ENCODE peak calls at places on chromosome 1, in seven cellular contexts. One of them, this sample, is unnamed.
A peak's percentile ranks its signal among the peaks of the same experiment; 100 is the strongest.

GRCh38 chr1:8374356-8374755 is 56.4 kb downstream of the SLC45A1 start:
- DNase-seq in mesendoderm: no peak
- DNase-seq in IMR-90: no peak
- DNase-seq in H9: no peak
- DNase-seq in H1: no peak
- DNase-seq in neuronal stem cell: no peak
- DNase-seq in mesenchymal stem cell: no peak
- DNase-seq in this sample: no peak

GRCh38 chr1:47438321-47439150 is 692 bp downstream of the FOXD2 start:
- DNase-seq in mesendoderm: no peak
- DNase-seq in IMR-90: no peak
- DNase-seq in H9: no peak
- DNase-seq in H1: no peak
- DNase-seq in neuronal stem cell: no peak
- DNase-seq in mesenchymal stem cell: no peak
- DNase-seq in this sample: no peak

GRCh38 chr1:28518000-28518744 is 12.3 kb downstream of the RCC1 start:
- DNase-seq in mesendoderm: peak; percentile 95
- DNase-seq in IMR-90: peak; percentile 81
- DNase-seq in H9: peak; percentile 92
- DNase-seq in H1: no peak
- DNase-seq in neuronal stem cell: peak; percentile 89
- DNase-seq in mesenchymal stem cell: peak; percentile 89
- DNase-seq in this sample: peak; percentile 93

GRCh38 chr1:17023103-17023502 is 11.4 kb upstream of the ATP13A2 start:
- DNase-seq in mesendoderm: no peak
- DNase-seq in IMR-90: no peak
- DNase-seq in H9: no peak
- DNase-seq in H1: no peak
- DNase-seq in neuronal stem cell: no peak
- DNase-seq in mesenchymal stem cell: no peak
- DNase-seq in this sample: no peak

GRCh38 chr1:174157157-174157806 is 2.0 kb upstream of the RABGAP1L start:
- DNase-seq in mesendoderm: no peak
- DNase-seq in IMR-90: no peak
- DNase-seq in H9: no peak
- DNase-seq in H1: no peak
- DNase-seq in neuronal stem cell: no peak
- DNase-seq in mesenchymal stem cell: no peak
- DNase-seq in this sample: no peak

GRCh38 chr1:84164567-84165021 is 20.5 kb downstream of the PRKACB start:
- DNase-seq in mesendoderm: no peak
- DNase-seq in IMR-90: no peak
- DNase-seq in H9: no peak
- DNase-seq in H1: no peak
- DNase-seq in neuronal stem cell: no peak
- DNase-seq in mesenchymal stem cell: no peak
- DNase-seq in this sample: no peak

GRCh38 chr1:157775101-157775870 is 1.6 kb downstream of the FCRL2 start:
- DNase-seq in mesendoderm: no peak
- DNase-seq in IMR-90: no peak
- DNase-seq in H9: no peak
- DNase-seq in H1: no peak
- DNase-seq in neuronal stem cell: no peak
- DNase-seq in mesenchymal stem cell: no peak
- DNase-seq in this sample: no peak

GRCh38 chr1:61201035-61201434 is 118.7 kb downstream of the NFIA start:
- DNase-seq in mesendoderm: no peak
- DNase-seq in IMR-90: no peak
- DNase-seq in H9: no peak
- DNase-seq in H1: no peak
- DNase-seq in neuronal stem cell: no peak
- DNase-seq in mesenchymal stem cell: no peak
- DNase-seq in this sample: no peak

GRCh38 chr1:202200112-202200548 is 6.5 kb downstream of the LGR6 start:
- DNase-seq in mesendoderm: peak; percentile 77
- DNase-seq in IMR-90: peak; percentile 6
- DNase-seq in H9: peak; percentile 54
- DNase-seq in H1: no peak
- DNase-seq in neuronal stem cell: no peak
- DNase-seq in mesenchymal stem cell: peak; percentile 33
- DNase-seq in this sample: peak; percentile 81

GRCh38 chr1:200968469-200969410 is 54.8 kb downstream of the KIF21B start:
- DNase-seq in mesendoderm: no peak
- DNase-seq in IMR-90: peak; percentile 44
- DNase-seq in H9: no peak
- DNase-seq in H1: no peak
- DNase-seq in neuronal stem cell: no peak
- DNase-seq in mesenchymal stem cell: peak; percentile 23
- DNase-seq in this sample: no peak

GRCh38 chr1:75053207-75053606 is 81.0 kb upstream of the LHX8 start:
- DNase-seq in mesendoderm: peak; percentile 57
- DNase-seq in IMR-90: no peak
- DNase-seq in H9: no peak
- DNase-seq in H1: no peak
- DNase-seq in neuronal stem cell: no peak
- DNase-seq in mesenchymal stem cell: peak; percentile 4
- DNase-seq in this sample: peak; percentile 50

GRCh38 chr1:200867018-200867811 is 5.6 kb upstream of the GPR25 start:
- DNase-seq in mesendoderm: no peak
- DNase-seq in IMR-90: peak; percentile 61
- DNase-seq in H9: no peak
- DNase-seq in H1: no peak
- DNase-seq in neuronal stem cell: no peak
- DNase-seq in mesenchymal stem cell: no peak
- DNase-seq in this sample: no peak

GRCh38 chr1:47650205-47650604 is 212.4 kb downstream of the FOXD2 start:
- DNase-seq in mesendoderm: peak; percentile 22
- DNase-seq in IMR-90: peak; percentile 80
- DNase-seq in H9: peak; percentile 16
- DNase-seq in H1: no peak
- DNase-seq in neuronal stem cell: no peak
- DNase-seq in mesenchymal stem cell: peak; percentile 75
- DNase-seq in this sample: no peak

GRCh38 chr1:155026154-155026553 is 7.4 kb downstream of the DCST2 start:
- DNase-seq in mesendoderm: no peak
- DNase-seq in IMR-90: no peak
- DNase-seq in H9: no peak
- DNase-seq in H1: no peak
- DNase-seq in neuronal stem cell: no peak
- DNase-seq in mesenchymal stem cell: no peak
- DNase-seq in this sample: peak; percentile 24

GRCh38 chr1:76176020-76176419 is 101.5 kb downstream of the ST6GALNAC3 start:
- DNase-seq in mesendoderm: no peak
- DNase-seq in IMR-90: no peak
- DNase-seq in H9: no peak
- DNase-seq in H1: no peak
- DNase-seq in neuronal stem cell: no peak
- DNase-seq in mesenchymal stem cell: no peak
- DNase-seq in this sample: no peak

GRCh38 chr1:66705100-66705499 is 47.2 kb upstream of the DYNLT5 start:
- DNase-seq in mesendoderm: no peak
- DNase-seq in IMR-90: no peak
- DNase-seq in H9: no peak
- DNase-seq in H1: no peak
- DNase-seq in neuronal stem cell: no peak
- DNase-seq in mesenchymal stem cell: peak; percentile 88
- DNase-seq in this sample: no peak

GRCh38 chr1:173507847-173508209 is 30.7 kb downstream of the PRDX6 start:
- DNase-seq in mesendoderm: peak; percentile 25
- DNase-seq in IMR-90: no peak
- DNase-seq in H9: no peak
- DNase-seq in H1: no peak
- DNase-seq in neuronal stem cell: no peak
- DNase-seq in mesenchymal stem cell: no peak
- DNase-seq in this sample: peak; percentile 94

GRCh38 chr1:221101792-221102191 is 222.5 kb downstream of the HLX start:
- DNase-seq in mesendoderm: no peak
- DNase-seq in IMR-90: peak; percentile 76
- DNase-seq in H9: no peak
- DNase-seq in H1: no peak
- DNase-seq in neuronal stem cell: no peak
- DNase-seq in mesenchymal stem cell: peak; percentile 60
- DNase-seq in this sample: no peak

GRCh38 chr1:206987873-206988272 is 17.6 kb upstream of the FCAMR start:
- DNase-seq in mesendoderm: no peak
- DNase-seq in IMR-90: no peak
- DNase-seq in H9: no peak
- DNase-seq in H1: no peak
- DNase-seq in neuronal stem cell: no peak
- DNase-seq in mesenchymal stem cell: no peak
- DNase-seq in this sample: no peak

GRCh38 chr1:31416101-31416736 is 3.2 kb downstream of the SERINC2 start:
- DNase-seq in mesendoderm: peak; percentile 52
- DNase-seq in IMR-90: no peak
- DNase-seq in H9: no peak
- DNase-seq in H1: no peak
- DNase-seq in neuronal stem cell: no peak
- DNase-seq in mesenchymal stem cell: no peak
- DNase-seq in this sample: peak; percentile 88

GRCh38 chr1:15103211-15103610 is 50.3 kb upstream of the TMEM51 start:
- DNase-seq in mesendoderm: no peak
- DNase-seq in IMR-90: no peak
- DNase-seq in H9: no peak
- DNase-seq in H1: no peak
- DNase-seq in neuronal stem cell: no peak
- DNase-seq in mesenchymal stem cell: no peak
- DNase-seq in this sample: no peak

DNA sequence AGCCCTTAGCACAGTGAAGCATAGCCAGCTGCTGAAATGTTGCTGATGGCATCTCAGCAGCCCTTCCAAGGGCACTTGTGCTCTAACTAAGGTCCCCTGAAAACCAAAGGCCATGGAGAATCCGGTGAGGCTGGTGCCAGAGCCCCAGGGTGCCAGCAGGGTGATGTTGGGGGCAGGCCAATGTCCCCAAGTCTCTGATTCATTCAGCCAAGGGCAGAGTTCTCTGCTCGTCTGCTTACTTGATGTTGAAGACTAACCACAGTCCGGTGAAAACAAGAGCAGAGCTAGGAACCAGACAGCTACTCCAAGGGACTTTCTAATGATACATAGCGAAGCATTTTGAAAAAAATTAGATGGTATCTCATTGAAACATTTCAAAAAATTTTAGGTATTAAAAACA is 149.8 kb downstream of the ZZZ3 start:
- DNase-seq in mesendoderm: no peak
- DNase-seq in IMR-90: no peak
- DNase-seq in H9: no peak
- DNase-seq in H1: no peak
- DNase-seq in neuronal stem cell: no peak
- DNase-seq in mesenchymal stem cell: no peak
- DNase-seq in this sample: no peak
- H3K4ac ChIP-seq in mesendoderm: no peak overlapping the region
- H3K4ac ChIP-seq in IMR-90: peak overlapping the region; percentile 66
- H3K4ac ChIP-seq in H9: no peak overlapping the region
- H3K4ac ChIP-seq in H1: no peak overlapping the region
- H3K4ac ChIP-seq in neuronal stem cell: no peak overlapping the region
- H3K4ac ChIP-seq in mesenchymal stem cell: peak overlapping the region; percentile 47
- H3K4ac ChIP-seq in this sample: no peak overlapping the region

DNA sequence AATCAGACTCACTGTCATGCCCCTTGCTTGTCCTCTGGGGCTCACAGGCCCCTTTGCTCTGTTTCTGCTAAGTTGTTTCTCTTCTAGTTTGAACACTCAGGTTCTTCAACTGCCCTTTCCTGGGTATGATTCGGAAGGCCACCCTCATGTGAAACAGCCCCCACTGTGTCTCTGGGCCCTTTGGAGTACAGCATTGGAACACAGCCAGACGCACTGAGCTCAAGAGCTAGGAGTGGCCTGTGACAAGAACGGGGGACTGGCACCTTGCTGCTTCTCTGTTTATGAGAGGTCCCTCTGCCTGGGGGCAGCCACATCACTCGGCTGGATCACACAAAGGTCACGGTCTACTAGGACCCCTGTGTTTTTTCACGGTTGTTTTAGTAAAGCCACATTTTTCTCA is 114.4 kb upstream of the ZC3H12A start:
- DNase-seq in mesendoderm: no peak
- DNase-seq in IMR-90: no peak
- DNase-seq in H9: no peak
- DNase-seq in H1: no peak
- DNase-seq in neuronal stem cell: no peak
- DNase-seq in mesenchymal stem cell: no peak
- DNase-seq in this sample: no peak
- H3K18ac ChIP-seq in mesendoderm: no peak overlapping the region
- H3K18ac ChIP-seq in IMR-90: no peak overlapping the region
- H3K18ac ChIP-seq in H9: no peak overlapping the region
- H3K18ac ChIP-seq in H1: no peak overlapping the region
- H3K18ac ChIP-seq in neuronal stem cell: no peak overlapping the region
- H3K18ac ChIP-seq in mesenchymal stem cell: no peak overlapping the region
- H3K18ac ChIP-seq in this sample: no peak overlapping the region

DNA sequence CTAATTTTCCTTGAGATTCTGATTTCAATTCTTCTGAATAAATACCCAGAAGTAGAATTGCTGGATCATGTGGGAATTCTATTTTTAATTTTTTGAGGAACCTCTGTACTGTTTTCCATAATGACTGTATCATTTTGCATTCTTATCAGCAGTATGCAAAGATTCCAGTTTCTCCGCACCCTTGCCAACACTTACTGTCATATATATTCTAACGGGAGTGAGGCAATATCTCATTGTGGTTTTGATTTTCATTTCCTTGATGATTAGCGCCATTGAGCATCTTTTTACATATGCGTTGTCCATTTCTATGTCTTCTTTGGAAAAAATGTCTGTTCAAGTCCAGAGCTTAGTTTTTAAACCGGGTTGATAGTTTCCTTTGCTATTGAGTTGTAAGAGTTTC is 33.3 kb downstream of the VCAM1 start:
- DNase-seq in mesendoderm: no peak
- DNase-seq in IMR-90: no peak
- DNase-seq in H9: no peak
- DNase-seq in H1: no peak
- DNase-seq in neuronal stem cell: no peak
- DNase-seq in mesenchymal stem cell: no peak
- DNase-seq in this sample: no peak
- H3K4ac ChIP-seq in mesendoderm: no peak overlapping the region
- H3K4ac ChIP-seq in IMR-90: no peak overlapping the region
- H3K4ac ChIP-seq in H9: no peak overlapping the region
- H3K4ac ChIP-seq in H1: no peak overlapping the region
- H3K4ac ChIP-seq in neuronal stem cell: no peak overlapping the region
- H3K4ac ChIP-seq in mesenchymal stem cell: no peak overlapping the region
- H3K4ac ChIP-seq in this sample: no peak overlapping the region

DNA sequence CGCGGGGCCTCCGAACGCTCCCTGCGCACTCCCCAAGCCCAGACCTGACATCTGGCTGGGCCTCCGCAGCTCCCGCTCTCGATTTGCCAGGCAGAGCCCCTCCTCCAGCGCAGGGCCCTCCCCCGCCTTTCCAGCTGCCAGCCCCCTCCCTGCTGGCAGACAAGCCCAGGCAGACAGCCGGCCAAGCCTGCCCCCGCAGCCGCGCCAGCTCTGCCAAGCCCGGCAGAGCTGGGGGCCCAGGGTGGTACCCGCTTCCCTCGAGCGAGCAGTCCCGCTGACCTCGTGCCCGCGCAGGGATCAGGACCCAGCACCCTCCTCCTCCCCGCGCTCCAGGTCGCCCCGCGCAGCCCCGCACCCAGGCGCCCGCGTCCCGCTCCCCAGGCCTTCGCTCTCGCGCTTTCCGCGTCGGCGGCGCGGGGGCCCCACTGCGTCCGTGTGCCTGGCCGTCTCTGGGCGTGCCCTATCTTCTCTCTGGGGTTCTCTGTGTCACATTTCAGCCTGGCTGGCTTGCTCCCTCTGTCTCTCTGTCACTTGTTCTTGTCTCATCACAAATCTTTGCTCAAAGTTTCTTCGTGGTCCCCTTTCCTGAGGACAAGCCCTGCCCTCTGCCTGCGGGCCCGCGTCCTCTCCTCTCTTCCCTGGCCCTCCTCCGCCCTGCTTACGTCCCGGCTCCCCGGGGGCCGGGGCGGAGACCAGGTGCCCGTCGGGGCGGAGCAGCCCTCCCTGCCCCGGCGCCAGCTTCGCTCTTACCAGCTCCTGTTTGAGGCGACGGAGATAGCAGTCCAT is 566 bp downstream of the INKA2 start:
- DNase-seq in mesendoderm: peak; percentile 75
- DNase-seq in IMR-90: peak; percentile 49
- DNase-seq in H9: peak; percentile 82
- DNase-seq in H1: no peak
- DNase-seq in neuronal stem cell: no peak
- DNase-seq in mesenchymal stem cell: peak; percentile 82
- DNase-seq in this sample: peak; percentile 56
- H3K18ac ChIP-seq in mesendoderm: peak overlapping the region; percentile 55
- H3K18ac ChIP-seq in IMR-90: peak overlapping the region; percentile 59
- H3K18ac ChIP-seq in H9: no peak overlapping the region
- H3K18ac ChIP-seq in H1: peak overlapping the region; percentile 68
- H3K18ac ChIP-seq in neuronal stem cell: peak overlapping the region; percentile 96
- H3K18ac ChIP-seq in mesenchymal stem cell: peak overlapping the region; percentile 99
- H3K18ac ChIP-seq in this sample: peak overlapping the region; percentile 37